ENCODE peak calls at places on chromosomes 3 and 15, in six cellular contexts. O, L, U, A, H and W are unnamed samples.

GRCh38 chr3:98892263-98892662 is 9.2 kb downstream of the DCBLD2 start:
- DNase-seq in H (no peak), U (no peak), A (no peak), O (peak), L (no peak), W (no peak)

GRCh38 chr15:28918141-28918983 is 32.6 kb downstream of the APBA2 start:
- DNase-seq in U (peak), H (no peak), O (no peak), A (no peak), L (no peak), W (peak)

GRCh38 chr3:196941846-196942225 is 492 bp downstream of the NCBP2 start:
- DNase-seq in U (peak), A (no peak), H (peak), L (peak), O (peak), W (no peak)

GRCh38 chr3:69803871-69804270 is 64.6 kb downstream of the MITF start:
- DNase-seq in U (no peak), L (no peak), A (no peak), O (no peak), H (no peak), W (no peak)

GRCh38 chr3:44032487-44032886 is 209.2 kb upstream of the TOPAZ1 start:
- DNase-seq in L (no peak), U (peak), H (no peak), O (no peak), A (no peak), W (no peak)

GRCh38 chr3:134031620-134031915 is 1.8 kb upstream of the SLCO2A1 start:
- DNase-seq in L (no peak), O (no peak), U (no peak), A (no peak), H (no peak), W (no peak)

GRCh38 chr3:21435871-21436270 is 315.1 kb downstream of the ZNF385D start:
- DNase-seq in U (no peak), A (no peak), H (no peak), O (peak), L (peak), W (no peak)

GRCh38 chr3:42667096-42667522 is 13.6 kb downstream of the ZBTB47 start:
- DNase-seq in L (no peak), H (no peak), A (peak), O (no peak), U (no peak), W (no peak)

GRCh38 chr3:116927918-116928317 is 218.3 kb downstream of the TUSC7 start:
- DNase-seq in H (no peak), L (no peak), A (no peak), U (no peak), O (no peak), W (no peak)

GRCh38 chr3:150020527-150020926 is 49.8 kb upstream of the PFN2 start:
- DNase-seq in L (peak), U (no peak), A (no peak), H (no peak), O (peak), W (no peak)

GRCh38 chr15:41817327-41817726 is 10.6 kb upstream of the JMJD7 start:
- DNase-seq in U (no peak), H (no peak), A (no peak), L (no peak), O (no peak), W (no peak)

GRCh38 chr3:149815318-149815717 is 2.3 kb downstream of the RNF13 start:
- DNase-seq in L (peak), H (peak), O (no peak), A (no peak), U (no peak), W (no peak)

GRCh38 chr15:60215225-60215963 is 182.4 kb downstream of the ANXA2 start:
- DNase-seq in H (no peak), L (no peak), A (no peak), U (no peak), O (no peak), W (no peak)

GRCh38 chr15:57358611-57359010 is 17.7 kb upstream of the CGNL1 start:
- DNase-seq in O (no peak), L (no peak), U (no peak), A (no peak), H (no peak), W (no peak)

GRCh38 chr3:18389108-18389733 is 35.9 kb downstream of the SATB1 start:
- DNase-seq in L (peak), A (peak), H (peak), O (peak), U (peak), W (peak)

GRCh38 chr3:30752961-30753360 is 141.5 kb downstream of the GADL1 start:
- DNase-seq in L (peak), U (no peak), O (peak), A (no peak), H (no peak), W (no peak)

GRCh38 chr15:51227967-51228783 is 110.2 kb downstream of the CYP19A1 start:
- DNase-seq in L (peak), H (no peak), A (no peak), U (no peak), O (peak), W (peak)

GRCh38 chr3:27568393-27568792 is 84.2 kb upstream of the SLC4A7 start:
- DNase-seq in O (peak), H (no peak), A (peak), L (peak), U (no peak), W (no peak)

GRCh38 chr15:65344214-65344908 is 33.4 kb downstream of the IGDCC3 start:
- DNase-seq in U (no peak), L (no peak), H (no peak), A (peak), O (no peak), W (no peak)

GRCh38 chr15:22811640-22812039 is 25.2 kb downstream of the NIPA1 start:
- DNase-seq in A (no peak), H (peak), U (peak), O (peak), L (peak), W (no peak)

GRCh38 chr3:72155391-72156064 is 370.6 kb upstream of the PROK2 start:
- DNase-seq in A (peak), L (peak), O (peak), U (no peak), H (no peak), W (no peak)

GRCh38 chr15:58258501-58259274 is 120.5 kb downstream of the AQP9 start:
- DNase-seq in O (no peak), A (no peak), H (no peak), L (no peak), U (no peak), W (no peak)

GRCh38 chr3:119585867-119586570 is 6.7 kb downstream of the ADPRH start:
- DNase-seq in L (peak), A (no peak), O (peak), H (no peak), U (no peak), W (no peak)

GRCh38 chr3:39449796-39450195 is 17.7 kb upstream of the MOBP start:
- DNase-seq in H (no peak), L (no peak), O (no peak), U (no peak), A (no peak), W (no peak)

GRCh38 chr3:130925628-130926027 is 31.7 kb downstream of the ATP2C1 start:
- DNase-seq in U (no peak), H (peak), L (no peak), A (no peak), O (peak), W (no peak)

GRCh38 chr3:67349551-67350174 is 304.7 kb downstream of the SUCLG2 start:
- DNase-seq in L (peak), H (no peak), O (peak), A (no peak), U (no peak), W (no peak)

GRCh38 chr15:29672923-29673809 is 149.1 kb downstream of the TJP1 start:
- DNase-seq in A (no peak), O (no peak), L (no peak), H (no peak), U (no peak), W (no peak)

GRCh38 chr3:58588030-58588614 is 10.9 kb upstream of the FAM107A start:
- DNase-seq in O (peak), U (peak), L (peak), H (no peak), A (no peak), W (no peak)

GRCh38 chr15:32657941-32658340 is 16.4 kb downstream of the SCG5 start:
- DNase-seq in U (no peak), H (no peak), L (peak), O (no peak), A (no peak), W (no peak)

GRCh38 chr3:119245778-119246177 is 5.1 kb upstream of the B4GALT4 start:
- DNase-seq in L (no peak), H (no peak), A (no peak), O (no peak), U (no peak), W (no peak)

GRCh38 chr3:37779289-37780152 is 82.2 kb upstream of the CTDSPL start:
- DNase-seq in L (peak), A (peak), U (peak), H (peak), O (peak), W (peak)

GRCh38 chr15:90901799-90902655 is 1.1 kb upstream of the MAN2A2 start:
- DNase-seq in L (peak), H (peak), A (peak), U (peak), O (peak), W (peak)

GRCh38 chr3:51637941-51638471 is 33.0 kb upstream of the TEX264 start:
- DNase-seq in O (peak), H (peak), U (peak), A (peak), L (peak), W (peak)

GRCh38 chr3:43861635-43862034 is 170.9 kb downstream of the ABHD5 start:
- DNase-seq in A (no peak), L (no peak), U (no peak), O (no peak), H (no peak), W (no peak)

GRCh38 chr3:64906011-64906410 is 218.2 kb upstream of the ADAMTS9 start:
- DNase-seq in U (no peak), H (no peak), L (no peak), O (no peak), A (no peak), W (no peak)

DNA sequence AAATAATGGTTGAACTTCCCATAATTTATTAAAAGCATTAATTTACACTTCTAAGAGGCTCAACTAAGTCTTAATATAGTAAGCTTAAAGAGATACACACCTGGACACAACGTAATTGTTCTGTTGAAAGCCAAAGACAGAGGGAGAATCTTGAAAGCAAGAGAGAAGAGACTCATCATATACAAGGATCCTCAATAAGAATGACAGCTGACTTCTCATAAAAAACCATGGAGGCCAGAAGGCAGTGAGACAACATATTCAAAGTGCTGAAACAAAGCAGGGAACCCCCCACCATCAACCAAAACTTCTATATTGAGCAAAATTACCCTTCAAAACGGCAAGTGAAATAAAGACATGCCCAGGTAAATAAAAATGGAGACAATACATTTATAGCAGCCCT is 16.6 kb upstream of the GABRG3 start:
- DNase-seq in H (no peak), L (no peak), A (no peak), U (no peak), O (no peak), W (no peak)
- TF ChIP-seq EZH2phosphoT487 in H (no peak), L (no peak), A (no peak), U (no peak), O (no peak), W (no peak)

GRCh38 chr15:97502038-97502437 is 458.5 kb upstream of the ARRDC4 start:
- DNase-seq in A (no peak), O (no peak), L (no peak), H (no peak), U (no peak), W (no peak)
- TF ChIP-seq EZH2phosphoT487 in A (no peak), O (no peak), L (no peak), H (no peak), U (no peak), W (no peak)

DNA sequence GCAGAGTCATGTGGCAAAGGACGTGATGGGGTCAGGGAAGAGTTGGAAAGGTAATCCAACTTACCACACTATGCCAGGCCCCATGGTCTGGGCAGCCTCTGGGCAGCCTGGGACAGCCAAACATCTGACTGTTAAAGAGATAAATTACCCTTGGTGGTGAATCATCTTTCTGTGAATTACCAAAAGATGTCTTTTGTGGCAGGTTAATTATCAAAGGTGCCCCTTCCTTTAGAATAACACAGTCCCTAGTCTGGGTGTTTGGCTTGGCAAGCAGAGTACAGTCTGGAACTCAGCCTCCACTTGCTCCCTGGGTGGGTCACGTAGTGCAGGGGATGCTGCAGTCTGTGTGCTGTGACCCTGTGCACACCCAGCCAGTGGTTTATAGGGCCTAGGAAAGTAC is 113.1 kb downstream of the ZNF621 start:
- DNase-seq in L (no peak), H (no peak), O (no peak), U (no peak), A (no peak), W (no peak)
- TF ChIP-seq EZH2phosphoT487 in L (no peak), H (no peak), O (no peak), U (no peak), A (no peak), W (no peak)

GRCh38 chr15:31016446-31016915 is 25.1 kb upstream of the MTMR10 start:
- DNase-seq in L (no peak), A (no peak), H (no peak), U (no peak), O (peak), W (no peak)
- TF ChIP-seq EZH2phosphoT487 in L (no peak), A (no peak), H (no peak), U (no peak), O (peak), W (no peak)

GRCh38 chr15:93135459-93135858 is 46.4 kb upstream of the RGMA start:
- DNase-seq in O (no peak), L (no peak), H (no peak), A (no peak), U (no peak), W (no peak)

GRCh38 chr15:93138681-93139080 is 49.7 kb upstream of the RGMA start:
- DNase-seq in L (no peak), H (no peak), A (no peak), U (no peak), O (no peak), W (no peak)

GRCh38 chr15:93139436-93139835 is 50.4 kb upstream of the RGMA start:
- DNase-seq in H (no peak), A (no peak), O (no peak), U (no peak), L (no peak), W (no peak)

GRCh38 chr15:93131485-93132075 is 42.6 kb upstream of the RGMA start:
- DNase-seq in H (no peak), L (no peak), O (no peak), U (no peak), A (no peak), W (no peak)

GRCh38 chr15:93135997-93136397 is 47.0 kb upstream of the RGMA start:
- DNase-seq in U (no peak), H (no peak), A (no peak), O (no peak), L (no peak), W (no peak)
- TF ChIP-seq EZH2phosphoT487 in U (no peak), H (no peak), A (no peak), O (no peak), L (no peak), W (no peak)